ENCODE peak calls at places on chromosomes 1 and 21, in five cellular contexts. N, L, J, F and K are unnamed samples. For H3K4me1, the result is how much of the 10 kb centered on the place peaks cover.

GRCh38 chr1:202586018-202586821 is 124.0 kb downstream of the SYT2 start:
- DNase-seq in N (no peak), J (peak), L (peak), F (no peak), K (no peak)

GRCh38 chr21:42563261-42564045 is 49.8 kb downstream of the SLC37A1 start:
- DNase-seq in F (no peak), N (no peak), J (peak), L (no peak), K (peak)

GRCh38 chr1:22248746-22249145 is 105.8 kb upstream of the WNT4 start:
- DNase-seq in F (no peak), N (no peak), L (no peak), J (no peak), K (no peak)

GRCh38 chr1:248596615-248597014 is 885 bp downstream of the OR2T10 start:
- DNase-seq in F (no peak), L (no peak), J (no peak), N (no peak), K (no peak)

GRCh38 chr1:98546319-98546718 is 115.2 kb upstream of the SNX7 start:
- DNase-seq in L (peak), J (no peak), F (no peak), N (no peak), K (no peak)

GRCh38 chr1:87334351-87335174 is 5.9 kb downstream of the LMO4 start:
- DNase-seq in N (no peak), F (no peak), L (peak), J (peak), K (no peak)

GRCh38 chr1:28646040-28646439 is 2.4 kb upstream of the RNU11 start:
- DNase-seq in L (peak), N (no peak), F (no peak), J (no peak), K (no peak)

GRCh38 chr1:30272288-30273020 is 450.9 kb downstream of the MATN1 start:
- DNase-seq in L (no peak), N (peak), J (no peak), F (no peak), K (no peak)

GRCh38 chr1:212838145-212838544 is 9.3 kb downstream of the SPATA45 start:
- DNase-seq in F (no peak), L (no peak), N (no peak), J (no peak), K (no peak)

GRCh38 chr1:63537940-63538339 is 14.6 kb downstream of the EFCAB7 start:
- DNase-seq in N (no peak), J (no peak), F (peak), L (peak), K (no peak)

GRCh38 chr1:7250176-7250575 is 464.9 kb downstream of the CAMTA1 start:
- DNase-seq in L (no peak), F (no peak), N (no peak), J (no peak), K (no peak)

GRCh38 chr1:209884665-209885117 is 53.3 kb upstream of the SYT14 start:
- DNase-seq in J (no peak), F (no peak), L (peak), N (no peak), K (no peak)

GRCh38 chr1:9714257-9714718 is 62.8 kb downstream of the PIK3CD start:
- DNase-seq in N (no peak), F (no peak), L (no peak), J (no peak), K (no peak)

GRCh38 chr1:241827308-241827707 is 20.7 kb upstream of the EXO1 start:
- DNase-seq in F (no peak), L (no peak), N (no peak), J (no peak), K (no peak)

GRCh38 chr1:223244366-223245103 is 101.5 kb upstream of the TLR5 start:
- DNase-seq in N (no peak), J (no peak), L (peak), F (no peak), K (no peak)

GRCh38 chr1:93317207-93317606 is 28.5 kb upstream of the DR1 start:
- DNase-seq in N (no peak), J (peak), L (no peak), F (no peak), K (peak)

GRCh38 chr1:224543453-224543852 is 72.7 kb upstream of the CNIH3 start:
- DNase-seq in N (no peak), L (no peak), F (no peak), J (no peak), K (no peak)

GRCh38 chr1:26932536-26932935 is 11.0 kb downstream of the NUDC start:
- DNase-seq in J (no peak), N (no peak), L (no peak), F (no peak), K (no peak)

GRCh38 chr1:58852731-58853485 is 69.1 kb upstream of the JUN start:
- DNase-seq in F (no peak), J (no peak), L (no peak), N (no peak), K (no peak)

GRCh38 chr1:167156466-167156865 is 62.6 kb downstream of the STYXL2 start:
- DNase-seq in J (no peak), L (no peak), F (no peak), N (no peak), K (no peak)

GRCh38 chr1:235883261-235883927 is 16.7 kb upstream of the LYST start:
- DNase-seq in J (peak), L (peak), F (no peak), N (peak), K (peak)

GRCh38 chr1:66300280-66300973 is 233.5 kb upstream of the SGIP1 start:
- DNase-seq in F (no peak), J (no peak), N (peak), L (no peak), K (no peak)

GRCh38 chr1:39632491-39633417 is 6.7 kb downstream of the HEYL start:
- DNase-seq in J (peak), F (no peak), L (peak), N (peak), K (peak)

DNA sequence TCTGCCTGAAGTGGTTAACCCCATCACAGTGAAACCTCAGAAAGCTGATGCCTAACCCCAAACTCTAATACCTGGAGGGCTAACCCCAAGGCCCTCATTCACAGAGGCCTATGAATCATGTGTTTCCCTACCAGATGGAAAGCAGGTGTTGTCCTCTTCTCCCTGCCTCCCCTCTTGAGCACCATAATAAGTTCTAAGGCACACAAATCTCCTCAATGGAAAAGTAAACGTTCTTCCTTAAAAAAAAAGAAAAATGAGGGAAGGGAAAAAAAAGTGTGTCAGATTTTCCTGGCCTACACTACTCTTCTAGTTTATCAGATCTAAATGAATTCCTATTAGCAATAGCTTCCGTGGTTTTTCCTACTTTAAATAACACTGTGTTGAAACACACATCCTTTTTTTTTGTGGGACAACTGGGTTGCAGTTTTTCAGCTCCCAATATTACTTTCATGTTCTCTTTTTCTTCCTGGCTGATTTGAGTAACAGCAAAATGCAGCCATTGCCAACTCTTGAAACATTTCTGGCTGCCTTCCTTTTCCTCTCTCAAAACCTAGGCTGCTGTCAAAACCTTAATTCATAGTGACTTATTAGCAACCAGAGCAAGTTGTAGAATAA is 43.2 kb downstream of the SLC44A3 start:
- DNase-seq in F (no peak), N (no peak), L (peak), J (no peak), K (no peak)
- H3K4me1 ChIP-seq in F (under half), N (under half), L (under half), J (under half), K (under half)

DNA sequence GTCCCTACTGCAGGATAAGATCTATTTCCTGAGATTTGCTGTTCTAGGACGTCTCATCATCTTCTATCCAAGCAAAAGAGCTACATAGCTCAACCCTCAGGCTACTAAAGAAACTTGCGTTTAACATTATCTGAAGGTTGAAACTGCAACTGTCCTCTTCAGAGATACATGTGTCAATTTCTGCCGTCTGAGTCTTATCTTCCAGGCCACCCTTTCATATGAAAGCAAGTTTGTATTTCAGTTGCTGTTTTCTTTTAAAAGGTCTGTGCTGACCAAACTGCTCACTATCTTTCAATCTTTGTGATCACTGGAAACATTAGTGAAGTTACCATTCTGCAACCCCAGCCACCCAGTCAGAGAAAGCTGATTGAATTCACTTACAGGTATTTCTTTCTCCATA is 108.6 kb upstream of the RAB3GAP2 start:
- DNase-seq in N (no peak), J (no peak), F (no peak), L (no peak), K (no peak)
- H3K4me3 ChIP-seq in N (no peak), J (no peak), F (no peak), L (no peak), K (no peak)

GRCh38 chr1:5244631-5245285 is 590.3 kb downstream of the AJAP1 start:
- DNase-seq in N (no peak), L (no peak), J (no peak), F (no peak), K (no peak)
- H3K4me1 ChIP-seq in N (under half), L (under half), J (under half), F (under half), K (under half)

DNA sequence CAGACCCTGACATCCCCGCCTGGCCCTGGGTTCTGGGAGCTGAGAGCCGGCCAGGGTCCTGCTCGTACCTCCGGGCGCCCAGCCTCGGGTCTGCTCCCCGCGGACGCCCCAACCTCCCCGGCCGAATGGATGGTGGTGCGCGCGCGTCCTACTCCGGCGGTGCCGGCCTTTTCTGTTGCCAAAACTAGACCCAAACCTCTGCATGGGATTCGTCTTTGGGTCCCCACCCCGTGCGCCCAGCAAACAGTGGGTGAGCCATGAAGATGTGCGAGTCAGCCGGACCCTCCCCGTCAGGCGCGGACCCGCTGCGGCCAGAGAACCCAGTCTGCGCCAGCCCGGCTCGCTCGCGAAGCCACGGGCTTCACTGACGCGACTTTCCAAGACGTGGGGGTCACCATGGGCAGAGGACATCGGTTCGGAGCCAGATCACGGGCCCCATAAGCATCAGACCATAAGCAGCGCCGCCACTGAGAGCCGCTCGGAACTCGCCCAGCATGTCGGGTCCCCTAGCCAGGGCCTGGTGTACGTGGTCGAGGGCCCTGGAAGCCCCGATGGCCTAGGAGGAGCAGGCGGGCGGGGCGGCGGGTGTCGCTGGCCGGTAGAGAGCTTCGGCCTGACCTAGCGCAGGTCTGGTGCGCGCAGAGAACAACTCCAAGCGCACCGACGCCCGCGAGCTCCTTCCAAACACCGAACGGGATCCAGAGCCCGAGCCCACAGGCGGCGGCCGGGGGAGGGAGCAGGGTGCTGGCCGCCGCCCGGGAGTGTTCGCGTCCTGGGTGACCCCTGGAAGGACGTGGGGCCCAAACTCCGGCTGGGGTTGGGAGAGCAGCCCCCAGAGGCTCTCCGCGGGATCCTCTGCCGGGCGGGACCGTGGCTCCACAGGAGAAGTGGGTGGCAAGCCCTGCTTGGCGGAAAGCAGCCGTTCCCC is 1.0 kb upstream of the TP73 start:
- DNase-seq in J (no peak), N (no peak), L (no peak), F (peak), K (no peak)
- H3K4me3 ChIP-seq in J (peak), N (peak), L (no peak), F (no peak), K (peak)

DNA sequence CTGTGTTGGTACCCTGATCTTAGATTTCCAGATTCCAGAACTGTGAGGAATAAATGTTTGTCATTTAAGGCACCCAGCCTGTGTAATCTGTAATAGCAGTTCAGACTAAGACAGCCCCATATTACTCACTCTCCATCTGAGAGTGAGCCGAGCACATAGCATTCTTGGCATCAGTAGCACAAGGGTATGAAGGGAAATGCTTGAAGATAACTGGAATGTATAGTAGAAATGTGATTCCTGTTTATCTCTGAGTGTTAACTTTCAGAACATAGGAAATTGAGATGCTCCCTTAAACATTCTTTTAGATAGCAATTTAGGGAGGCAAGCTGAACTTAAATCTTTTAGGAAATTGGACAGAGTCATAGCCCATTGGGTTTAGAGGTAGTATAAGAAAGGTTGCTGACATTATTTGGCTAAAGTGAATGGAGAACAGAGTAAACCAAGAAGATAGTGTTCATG is 73.4 kb downstream of the LRRC8D start:
- DNase-seq in J (no peak), F (no peak), N (no peak), L (peak), K (no peak)
- H3K4me1 ChIP-seq in J (under half), F (under half), N (under half), L (under half), K (under half)